ENCODE peak calls at places on chromosomes 5 and 9, in four cellular contexts. One of them, this sample, is unnamed.
A peak's percentile ranks its signal among the peaks of the same experiment; 100 is the strongest.

GRCh38 chr5:10562202-10563131 is 1.4 kb upstream of the ANKRD33B start:
- DNase-seq in HepG2: no peak
- DNase-seq in K562: peak; percentile 19
- DNase-seq in GM12878: peak; percentile 66
- DNase-seq in this sample: peak; percentile 40

GRCh38 chr5:141793881-141794280 is 84.3 kb downstream of the PCDH1 start:
- DNase-seq in K562: no peak
- DNase-seq in GM12878: no peak
- DNase-seq in HepG2: no peak
- DNase-seq in this sample: no peak

GRCh38 chr5:65395526-65396155 is 86.1 kb downstream of the ADAMTS6 start:
- DNase-seq in HepG2: no peak
- DNase-seq in GM12878: no peak
- DNase-seq in K562: no peak
- DNase-seq in this sample: no peak

GRCh38 chr9:87515086-87515485 is 17.4 kb downstream of the DAPK1 start:
- DNase-seq in GM12878: no peak
- DNase-seq in HepG2: no peak
- DNase-seq in K562: no peak
- DNase-seq in this sample: no peak

GRCh38 chr9:93305497-93306020 is 121.6 kb downstream of the WNK2 start:
- DNase-seq in GM12878: no peak
- DNase-seq in K562: no peak
- DNase-seq in HepG2: no peak
- DNase-seq in this sample: no peak

GRCh38 chr9:700365-701282 is 140.9 kb upstream of the DMRT1 start:
- DNase-seq in K562: no peak
- DNase-seq in GM12878: no peak
- DNase-seq in HepG2: no peak
- DNase-seq in this sample: no peak

GRCh38 chr9:113568481-113569321 is 105.2 kb downstream of the RGS3 start:
- DNase-seq in GM12878: no peak
- DNase-seq in HepG2: no peak
- DNase-seq in K562: no peak
- DNase-seq in this sample: no peak

GRCh38 chr9:126465977-126466376 is 139.3 kb downstream of the MVB12B start:
- DNase-seq in GM12878: no peak
- DNase-seq in HepG2: no peak
- DNase-seq in K562: no peak
- DNase-seq in this sample: no peak

GRCh38 chr9:38284768-38285080 is 107.8 kb upstream of the ALDH1B1 start:
- DNase-seq in GM12878: no peak
- DNase-seq in K562: no peak
- DNase-seq in HepG2: no peak
- DNase-seq in this sample: peak; percentile 47

GRCh38 chr9:974064-974992 is 2.1 kb upstream of the DMRT3 start:
- DNase-seq in HepG2: no peak
- DNase-seq in GM12878: no peak
- DNase-seq in K562: no peak
- DNase-seq in this sample: no peak

GRCh38 chr9:107294756-107295155 is 11.7 kb downstream of the RAD23B start:
- DNase-seq in GM12878: no peak
- DNase-seq in K562: no peak
- DNase-seq in HepG2: no peak
- DNase-seq in this sample: no peak

GRCh38 chr5:113095831-113096230 is 119.2 kb downstream of the DCP2 start:
- DNase-seq in HepG2: no peak
- DNase-seq in GM12878: no peak
- DNase-seq in K562: no peak
- DNase-seq in this sample: no peak

GRCh38 chr9:93659044-93659836 is 82.9 kb downstream of the PHF2 start:
- DNase-seq in K562: no peak
- DNase-seq in HepG2: no peak
- DNase-seq in GM12878: no peak
- DNase-seq in this sample: peak; percentile 6

GRCh38 chr9:77651203-77651602 is 3.1 kb upstream of the GNA14 start:
- DNase-seq in GM12878: no peak
- DNase-seq in HepG2: no peak
- DNase-seq in K562: no peak
- DNase-seq in this sample: no peak

GRCh38 chr5:161602739-161603138 is 56.2 kb upstream of the GABRB2 start:
- DNase-seq in GM12878: no peak
- DNase-seq in HepG2: no peak
- DNase-seq in K562: no peak
- DNase-seq in this sample: no peak

GRCh38 chr9:135379540-135380267 is 99.9 kb upstream of the PPP1R26 start:
- DNase-seq in K562: no peak
- DNase-seq in HepG2: no peak
- DNase-seq in GM12878: no peak
- DNase-seq in this sample: no peak

GRCh38 chr5:93062548-93062947 is 518.5 kb downstream of the NR2F1-AS1 start:
- DNase-seq in K562: no peak
- DNase-seq in HepG2: no peak
- DNase-seq in GM12878: no peak
- DNase-seq in this sample: no peak

GRCh38 chr5:141848771-141849370 is 29.3 kb downstream of the PCDH1 start:
- DNase-seq in GM12878: no peak
- DNase-seq in K562: peak; percentile 87
- DNase-seq in HepG2: peak; percentile 71
- DNase-seq in this sample: peak; percentile 90

GRCh38 chr9:33452828-33453271 is 5.5 kb upstream of the AQP3 start:
- DNase-seq in HepG2: peak; percentile 73
- DNase-seq in GM12878: no peak
- DNase-seq in K562: peak; percentile 68
- DNase-seq in this sample: peak; percentile 88

GRCh38 chr5:127699416-127699815 is 3.8 kb upstream of the CCDC192 start:
- DNase-seq in K562: no peak
- DNase-seq in HepG2: no peak
- DNase-seq in GM12878: no peak
- DNase-seq in this sample: no peak

GRCh38 chr9:131987232-131987631 is 92.4 kb downstream of the MED27 start:
- DNase-seq in GM12878: no peak
- DNase-seq in HepG2: no peak
- DNase-seq in K562: no peak
- DNase-seq in this sample: no peak

GRCh38 chr5:172858990-172859811 is 25.1 kb downstream of the ERGIC1 start:
- DNase-seq in K562: no peak
- DNase-seq in HepG2: peak; percentile 96
- DNase-seq in GM12878: no peak
- DNase-seq in this sample: no peak

GRCh38 chr5:606526-607399 is 5.4 kb upstream of the CEP72 start:
- DNase-seq in GM12878: no peak
- DNase-seq in K562: no peak
- DNase-seq in HepG2: no peak
- DNase-seq in this sample: no peak

GRCh38 chr5:2196416-2196815 is 313.7 kb upstream of the IRX4 start:
- DNase-seq in K562: no peak
- DNase-seq in HepG2: no peak
- DNase-seq in GM12878: no peak
- DNase-seq in this sample: no peak

GRCh38 chr5:151742870-151743294 is 15.5 kb downstream of the ATOX1 start:
- DNase-seq in K562: peak; percentile 35
- DNase-seq in GM12878: no peak
- DNase-seq in HepG2: peak; percentile 41
- DNase-seq in this sample: peak; percentile 65

GRCh38 chr9:90433398-90433890 is 209.2 kb downstream of the DIRAS2 start:
- DNase-seq in HepG2: no peak
- DNase-seq in K562: no peak
- DNase-seq in GM12878: no peak
- DNase-seq in this sample: peak; percentile 91

GRCh38 chr9:38337706-38338264 is 54.7 kb upstream of the ALDH1B1 start:
- DNase-seq in GM12878: no peak
- DNase-seq in HepG2: no peak
- DNase-seq in K562: no peak
- DNase-seq in this sample: no peak

GRCh38 chr5:131423056-131423455 is 159.2 kb downstream of the CDC42SE2 start:
- DNase-seq in GM12878: no peak
- DNase-seq in HepG2: peak; percentile 15
- DNase-seq in K562: peak; percentile 20
- DNase-seq in this sample: no peak

GRCh38 chr5:142324377-142324870 is 397 bp downstream of the SPRY4 start:
- DNase-seq in K562: peak; percentile 55
- DNase-seq in HepG2: no peak
- DNase-seq in GM12878: no peak
- DNase-seq in this sample: no peak

GRCh38 chr5:170059221-170059620 is 46.5 kb upstream of the FOXI1 start:
- DNase-seq in K562: no peak
- DNase-seq in GM12878: no peak
- DNase-seq in HepG2: no peak
- DNase-seq in this sample: no peak

GRCh38 chr5:43753069-43753468 is 150.1 kb downstream of the NNT start:
- DNase-seq in K562: no peak
- DNase-seq in HepG2: no peak
- DNase-seq in GM12878: no peak
- DNase-seq in this sample: no peak

GRCh38 chr5:67156976-67157583 is 39.5 kb downstream of the CD180 start:
- DNase-seq in GM12878: no peak
- DNase-seq in HepG2: peak; percentile 22
- DNase-seq in K562: peak; percentile 32
- DNase-seq in this sample: peak; percentile 26

GRCh38 chr9:116495725-116496124 is 191.4 kb upstream of the TRIM32 start:
- DNase-seq in HepG2: no peak
- DNase-seq in GM12878: no peak
- DNase-seq in K562: no peak
- DNase-seq in this sample: no peak

GRCh38 chr9:116497081-116497480 is 190.0 kb upstream of the TRIM32 start:
- DNase-seq in GM12878: no peak
- DNase-seq in HepG2: no peak
- DNase-seq in K562: no peak
- DNase-seq in this sample: no peak

GRCh38 chr9:116493183-116493582 is 193.9 kb upstream of the TRIM32 start:
- DNase-seq in K562: no peak
- DNase-seq in HepG2: no peak
- DNase-seq in GM12878: no peak
- DNase-seq in this sample: no peak

GRCh38 chr9:116496167-116496566 is 190.9 kb upstream of the TRIM32 start:
- DNase-seq in HepG2: no peak
- DNase-seq in K562: no peak
- DNase-seq in GM12878: no peak
- DNase-seq in this sample: no peak

GRCh38 chr9:116494815-116495634 is 192.1 kb upstream of the TRIM32 start:
- DNase-seq in GM12878: no peak
- DNase-seq in K562: peak; percentile 41
- DNase-seq in HepG2: peak; percentile 26
- DNase-seq in this sample: peak; percentile 69
- TF ChIP-seq CREM in GM12878: no peak
- TF ChIP-seq CREM in K562: no peak
- TF ChIP-seq CREM in HepG2: no peak
- TF ChIP-seq CREM in this sample: no peak

GRCh38 chr5:72509401-72509800 is 2.2 kb upstream of the ZNF366 start:
- DNase-seq in GM12878: no peak
- DNase-seq in K562: no peak
- DNase-seq in HepG2: no peak
- DNase-seq in this sample: no peak

GRCh38 chr5:72508241-72509170 is 1.3 kb upstream of the ZNF366 start:
- DNase-seq in GM12878: peak; percentile 83
- DNase-seq in HepG2: no peak
- DNase-seq in K562: no peak
- DNase-seq in this sample: no peak

GRCh38 chr5:72512179-72512860 is 5.1 kb upstream of the ZNF366 start:
- DNase-seq in HepG2: no peak
- DNase-seq in K562: no peak
- DNase-seq in GM12878: no peak
- DNase-seq in this sample: no peak

GRCh38 chr5:72511371-72512178 is 4.4 kb upstream of the ZNF366 start:
- DNase-seq in GM12878: no peak
- DNase-seq in HepG2: no peak
- DNase-seq in K562: no peak
- DNase-seq in this sample: no peak

DNA sequence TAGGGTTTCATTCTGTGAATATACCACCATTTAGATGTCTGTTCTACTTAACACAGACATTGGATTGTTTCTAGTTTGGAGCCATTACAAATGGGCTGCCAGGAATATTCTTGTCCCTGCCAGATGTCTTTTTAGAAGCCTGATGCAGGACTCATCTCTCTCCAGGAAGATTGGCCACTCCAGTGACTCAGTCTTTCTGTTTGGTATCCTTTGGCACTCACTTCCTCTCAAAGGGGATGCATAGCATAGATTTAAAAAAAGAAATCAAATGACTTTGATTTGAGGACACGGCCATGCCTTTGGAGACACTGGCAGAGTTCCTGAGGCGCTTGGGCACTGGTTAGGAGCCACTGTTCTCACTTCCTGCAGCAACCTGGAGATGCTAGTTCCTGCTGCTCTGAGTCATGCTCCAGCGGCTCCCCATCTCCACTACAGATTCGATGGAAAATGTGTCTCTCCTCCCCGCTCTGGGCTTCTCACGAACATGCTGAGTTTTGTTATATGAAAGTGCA is 3.5 kb upstream of the ZNF366 start:
- DNase-seq in HepG2: no peak
- DNase-seq in K562: no peak
- DNase-seq in GM12878: no peak
- DNase-seq in this sample: no peak
- TF ChIP-seq CREM in HepG2: no peak
- TF ChIP-seq CREM in K562: no peak
- TF ChIP-seq CREM in GM12878: no peak
- TF ChIP-seq CREM in this sample: no peak

DNA sequence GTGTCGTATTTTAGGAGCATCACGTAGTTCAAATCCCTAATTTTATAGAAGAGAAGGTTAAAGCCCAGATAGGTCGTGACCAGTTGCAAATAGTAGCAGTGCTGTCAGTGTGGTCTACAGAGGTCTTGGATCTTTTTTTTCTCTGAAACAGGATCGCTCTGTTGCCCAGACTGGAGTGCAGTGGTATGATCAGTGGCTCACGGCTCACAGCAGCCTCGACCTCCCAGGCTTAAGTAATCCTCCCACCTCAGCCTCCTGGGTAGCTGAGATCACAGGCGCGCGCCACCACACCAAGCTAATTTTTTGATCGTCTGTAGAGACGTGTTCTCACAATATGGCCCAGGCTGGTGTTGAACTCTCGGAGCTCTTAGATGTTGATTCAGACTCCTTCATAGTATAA is 2.2 kb downstream of the MATR3 start:
- DNase-seq in K562: no peak
- DNase-seq in HepG2: no peak
- DNase-seq in GM12878: no peak
- DNase-seq in this sample: no peak
- TF ChIP-seq CREM in K562: peak; percentile 42
- TF ChIP-seq CREM in HepG2: no peak
- TF ChIP-seq CREM in GM12878: no peak
- TF ChIP-seq CREM in this sample: no peak

GRCh38 chr5:158975363-158975762 is 124.4 kb downstream of the EBF1 start:
- DNase-seq in K562: no peak
- DNase-seq in HepG2: no peak
- DNase-seq in GM12878: no peak
- DNase-seq in this sample: no peak

GRCh38 chr5:158978061-158978745 is 121.5 kb downstream of the EBF1 start:
- DNase-seq in K562: no peak
- DNase-seq in HepG2: no peak
- DNase-seq in GM12878: no peak
- DNase-seq in this sample: no peak

GRCh38 chr5:158977642-158978041 is 122.1 kb downstream of the EBF1 start:
- DNase-seq in GM12878: no peak
- DNase-seq in K562: no peak
- DNase-seq in HepG2: no peak
- DNase-seq in this sample: no peak

GRCh38 chr5:158979290-158979689 is 120.4 kb downstream of the EBF1 start:
- DNase-seq in HepG2: no peak
- DNase-seq in GM12878: no peak
- DNase-seq in K562: no peak
- DNase-seq in this sample: no peak

GRCh38 chr5:158976035-158976434 is 123.7 kb downstream of the EBF1 start:
- DNase-seq in HepG2: no peak
- DNase-seq in GM12878: no peak
- DNase-seq in K562: no peak
- DNase-seq in this sample: no peak
- TF ChIP-seq CREM in HepG2: no peak
- TF ChIP-seq CREM in GM12878: no peak
- TF ChIP-seq CREM in K562: no peak
- TF ChIP-seq CREM in this sample: no peak

This sample was measured in WTC11.